ENCODE peak calls at places on chromosomes 7 and 10, in six cellular contexts. Z is GM23248, Q is RWPE1, B is breast epithelium, F is dorsolateral prefrontal cortex, Y is OCI-LY7. X is an unnamed sample.
A peak's percentile ranks its signal among the peaks of the same experiment; 100 is the strongest.

GRCh38 chr7:142992427-142992826 is 30.3 kb upstream of the KEL start:
- DNase-seq in Z (no peak), Q (no peak), B (no peak), F (no peak), Y (no peak), X (no peak)

GRCh38 chr7:23907012-23907411 is 197.0 kb downstream of the STK31 start:
- DNase-seq in Z (no peak), Q (peak; percentile 36), B (no peak), F (no peak), Y (no peak), X (no peak)

GRCh38 chr10:92381543-92381954 is 90.6 kb downstream of the MARCHF5 start:
- DNase-seq in Z (peak; percentile 21), Q (no peak), B (no peak), F (no peak), Y (no peak), X (no peak)

GRCh38 chr7:77335581-77335980 is 80.6 kb downstream of the GSAP start:
- DNase-seq in Z (peak; percentile 49), Q (no peak), B (no peak), F (no peak), Y (no peak), X (no peak)

GRCh38 chr10:48288661-48289060 is 14.2 kb upstream of the FRMPD2 start:
- DNase-seq in Z (no peak), Q (no peak), B (no peak), F (no peak), Y (no peak), X (no peak)

GRCh38 chr10:94150541-94151184 is 156.9 kb downstream of the PLCE1 start:
- DNase-seq in Z (no peak), Q (no peak), B (no peak), F (no peak), Y (no peak), X (no peak)

GRCh38 chr7:119957335-119957734 is 315.6 kb upstream of the KCND2 start:
- DNase-seq in Z (no peak), Q (no peak), B (no peak), F (no peak), Y (no peak), X (no peak)

GRCh38 chr7:12294701-12295100 is 83.6 kb downstream of the TMEM106B start:
- DNase-seq in Z (no peak), Q (no peak), B (no peak), F (no peak), Y (no peak), X (no peak)

GRCh38 chr7:125668321-125668993 is 738.8 kb upstream of the POT1 start:
- DNase-seq in Z (no peak), Q (no peak), B (no peak), F (no peak), Y (no peak), X (no peak)

GRCh38 chr7:66948480-66949109 is 27.6 kb downstream of the TMEM248 start:
- DNase-seq in Z (no peak), Q (no peak), B (no peak), F (no peak), Y (no peak), X (no peak)

GRCh38 chr10:119637631-119638030 is 13.5 kb upstream of the BAG3 start:
- DNase-seq in Z (no peak), Q (no peak), B (no peak), F (no peak), Y (no peak), X (no peak)

GRCh38 chr7:7178081-7178480 is 4.3 kb upstream of the C1GALT1 start:
- DNase-seq in Z (peak; percentile 63), Q (peak; percentile 40), B (no peak), F (no peak), Y (no peak), X (no peak)

GRCh38 chr10:70664702-70665195 is 7.6 kb upstream of the ADAMTS14 start:
- DNase-seq in Z (peak; percentile 97), Q (peak; percentile 68), B (peak; percentile 39), F (peak; percentile 71), Y (peak; percentile 24), X (peak; percentile 45)

GRCh38 chr7:159143780-159144755 is 599 bp downstream of the VIPR2 start:
- DNase-seq in Z (peak; percentile 6), Q (no peak), B (no peak), F (no peak), Y (no peak), X (no peak)

GRCh38 chr7:17239046-17239445 is 59.4 kb upstream of the AHR start:
- DNase-seq in Z (no peak), Q (no peak), B (no peak), F (no peak), Y (no peak), X (no peak)
- H3K27ac ChIP-seq in Z (no peak overlapping the region), Q (no peak overlapping the region), B (no peak overlapping the region), F (no peak overlapping the region), Y (no peak overlapping the region), X (no peak overlapping the region)

DNA sequence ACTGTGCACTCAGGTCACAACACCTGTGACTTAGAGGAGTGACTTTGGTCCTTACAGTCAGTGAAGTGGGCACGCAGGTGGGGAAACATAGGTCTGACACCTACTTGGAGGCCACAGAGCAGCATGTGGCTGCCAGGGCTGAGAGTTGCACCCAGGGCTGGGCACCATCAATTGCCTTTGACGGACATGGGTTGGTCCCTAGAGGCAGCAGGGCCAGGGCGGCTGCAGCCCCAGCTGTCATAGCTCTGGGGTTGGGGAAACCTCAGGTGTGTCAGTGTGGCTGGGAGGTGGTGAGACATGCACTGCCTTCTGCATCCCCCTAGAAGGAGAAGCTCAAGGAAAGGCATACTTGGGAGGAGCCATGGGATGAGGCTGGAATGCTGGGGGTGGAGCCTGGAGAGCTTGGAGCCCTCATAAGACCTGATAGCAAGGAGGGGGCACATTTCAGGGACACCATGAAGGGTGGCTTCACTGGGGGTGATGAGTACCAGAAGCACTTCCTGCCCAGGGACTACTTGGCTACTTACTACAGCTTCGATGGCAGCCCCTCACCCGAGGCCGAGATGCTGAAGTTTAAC is at the start of gene INMT:
- DNase-seq in Z (peak; percentile 19), Q (no peak), B (no peak), F (no peak), Y (no peak), X (no peak)
- H3K27ac ChIP-seq in Z (peak within 1 kb of the TSS; percentile 64), Q (no peak within 1 kb of the TSS), B (peak within 1 kb of the TSS; percentile 29), F (peak within 1 kb of the TSS; percentile 40), Y (no peak within 1 kb of the TSS), X (no peak within 1 kb of the TSS)

DNA sequence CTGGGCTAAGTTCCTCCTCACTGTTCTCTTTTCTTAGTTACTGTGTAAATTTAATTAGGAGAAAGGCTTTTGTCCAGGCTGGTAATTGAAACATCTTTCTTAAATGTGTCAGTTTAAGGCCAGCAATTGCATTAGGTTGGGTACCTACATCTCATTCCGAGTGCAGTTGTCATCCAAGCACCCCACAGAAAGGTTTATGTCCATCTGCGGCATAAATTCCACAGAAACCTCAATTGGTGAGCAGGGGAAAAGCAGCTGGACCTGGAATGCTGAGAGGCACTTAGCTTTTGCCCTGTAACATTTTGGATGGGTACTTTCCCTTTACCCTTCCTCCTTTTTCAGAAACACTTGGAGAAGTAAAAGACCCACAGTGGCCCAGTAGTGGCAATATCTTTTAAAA is 11.4 kb upstream of the CAMK1D start:
- DNase-seq in Z (no peak), Q (no peak), B (no peak), F (no peak), Y (no peak), X (no peak)
- H3K27ac ChIP-seq in Z (no peak overlapping the region), Q (no peak overlapping the region), B (no peak overlapping the region), F (no peak overlapping the region), Y (peak overlapping the region; percentile 8), X (no peak overlapping the region)

GRCh38 chr10:95558593-95559320 is 2.4 kb downstream of the SORBS1 start:
- DNase-seq in Z (no peak), Q (no peak), B (no peak), F (no peak), Y (no peak), X (no peak)
- H3K27ac ChIP-seq in Z (no peak overlapping the region), Q (no peak overlapping the region), B (peak overlapping the region; percentile 83), F (peak overlapping the region; percentile 75), Y (no peak overlapping the region), X (no peak overlapping the region)

DNA sequence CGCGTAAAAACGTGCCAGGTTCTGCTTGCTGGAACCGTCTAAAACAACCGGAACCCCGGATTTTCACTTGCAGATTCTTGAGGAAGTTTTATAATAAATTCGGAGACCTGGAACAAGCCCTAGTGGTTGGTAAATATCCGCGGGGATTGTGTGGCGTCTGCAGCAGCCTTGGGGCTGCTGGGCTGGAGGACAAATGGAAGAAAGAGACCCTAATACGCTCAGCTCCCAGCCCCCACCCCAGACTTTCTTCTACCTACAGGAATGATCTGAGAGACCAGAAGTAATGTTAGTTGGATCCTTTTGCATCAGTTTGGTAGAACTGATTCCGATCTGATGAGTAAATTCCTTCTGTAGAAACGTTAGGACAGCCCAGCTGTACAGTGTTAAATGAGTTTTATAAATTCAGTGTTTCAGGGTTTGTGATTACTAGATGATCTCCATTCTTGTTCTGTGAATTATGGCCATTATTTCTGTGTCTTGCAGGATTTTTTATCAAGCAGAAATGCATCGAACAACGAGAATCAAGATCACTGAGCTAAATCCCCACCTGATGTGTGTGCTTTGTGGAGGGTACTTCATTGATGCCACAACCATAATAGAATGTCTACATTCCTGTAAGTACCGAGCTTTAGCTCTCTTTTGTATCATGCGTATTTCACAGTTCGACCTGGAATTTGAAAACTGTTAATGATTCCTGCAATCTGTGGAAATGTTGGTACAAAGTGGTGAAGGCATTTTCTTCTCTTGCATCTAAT is 5.2 kb downstream of the BMI1 start:
- DNase-seq in Z (peak; percentile 60), Q (no peak), B (no peak), F (no peak), Y (no peak), X (no peak)
- H3K27ac ChIP-seq in Z (peak overlapping the region; percentile 65), Q (peak overlapping the region; percentile 78), B (peak overlapping the region; percentile 71), F (peak overlapping the region; percentile 79), Y (no peak overlapping the region), X (peak overlapping the region; percentile 71)

GRCh38 chr10:62063795-62064472 is 162.4 kb downstream of the ARID5B start:
- DNase-seq in Z (peak; percentile 84), Q (no peak), B (no peak), F (no peak), Y (no peak), X (no peak)

GRCh38 chr10:62062028-62062427 is 160.5 kb downstream of the ARID5B start:
- DNase-seq in Z (no peak), Q (no peak), B (no peak), F (no peak), Y (no peak), X (no peak)

GRCh38 chr10:62058896-62059423 is 157.5 kb downstream of the ARID5B start:
- DNase-seq in Z (peak; percentile 45), Q (no peak), B (no peak), F (no peak), Y (no peak), X (no peak)

GRCh38 chr10:62059424-62059913 is 158.0 kb downstream of the ARID5B start:
- DNase-seq in Z (no peak), Q (no peak), B (no peak), F (no peak), Y (no peak), X (no peak)

GRCh38 chr10:62062752-62063512 is 161.4 kb downstream of the ARID5B start:
- DNase-seq in Z (peak; percentile 68), Q (no peak), B (no peak), F (no peak), Y (no peak), X (no peak)
- H3K27ac ChIP-seq in Z (peak overlapping the region; percentile 78), Q (no peak overlapping the region), B (peak overlapping the region; percentile 86), F (peak overlapping the region; percentile 70), Y (no peak overlapping the region), X (no peak overlapping the region)